ENCODE peak calls at places on chromosomes 4 and X, in seven cellular contexts. B, A, Z, W, E, Q and D are unnamed samples.

GRCh38 chr4:172125438-172125837 is 312.2 kb downstream of the GALNTL6 start:
- DNase-seq in Z (no peak), A (no peak), W (no peak), E (no peak), B (no peak), Q (no peak), D (no peak)

GRCh38 chrX:41734530-41734929 is 10.5 kb downstream of the GPR82 start:
- DNase-seq in W (no peak), Z (peak), E (peak), A (no peak), B (peak), Q (no peak), D (no peak)

GRCh38 chrX:21811832-21812231 is 27.6 kb upstream of the MBTPS2 start:
- DNase-seq in W (peak), A (no peak), Z (no peak), B (no peak), E (no peak), Q (no peak), D (no peak)

GRCh38 chr4:105281016-105281415 is 134.3 kb downstream of the TET2 start:
- DNase-seq in B (no peak), Z (no peak), A (no peak), W (no peak), E (no peak), Q (no peak), D (no peak)

GRCh38 chrX:53659039-53659438 is 27.5 kb downstream of the HUWE1 start:
- DNase-seq in Z (no peak), Q (no peak), A (no peak), B (no peak), W (no peak), E (no peak), D (no peak)

GRCh38 chr4:174592985-174593335 is 70.7 kb upstream of the HPGD start:
- DNase-seq in B (no peak), E (no peak), W (no peak), Z (no peak), A (no peak), Q (no peak), D (no peak)

GRCh38 chrX:7116081-7116480 is 31.4 kb upstream of the STS start:
- DNase-seq in B (no peak), Z (no peak), Q (no peak), W (no peak), A (no peak), E (no peak), D (no peak)

GRCh38 chr4:137621056-137621455 is 88.8 kb upstream of the PCDH18 start:
- DNase-seq in Q (no peak), A (no peak), Z (no peak), E (no peak), W (no peak), B (no peak), D (no peak)

GRCh38 chrX:53003111-53003510 is 44.8 kb upstream of the FAM156A start:
- DNase-seq in Q (no peak), A (no peak), E (no peak), B (no peak), Z (no peak), W (no peak), D (no peak)

GRCh38 chr4:173478884-173479283 is 51.1 kb downstream of the HAND2 start:
- DNase-seq in Z (no peak), Q (no peak), B (no peak), A (no peak), W (no peak), E (no peak), D (no peak)

GRCh38 chr4:10716163-10716562 is 31.6 kb upstream of the CLNK start:
- DNase-seq in E (no peak), B (no peak), A (no peak), Q (no peak), Z (no peak), W (no peak), D (no peak)

GRCh38 chr4:67721770-67722597 is 21.0 kb upstream of the UBA6 start:
- DNase-seq in B (no peak), A (no peak), E (peak), Q (no peak), Z (no peak), W (no peak), D (no peak)

GRCh38 chr4:75717332-75717873 is 7.0 kb upstream of the USO1 start:
- DNase-seq in Q (no peak), W (no peak), E (no peak), Z (no peak), B (no peak), A (no peak), D (no peak)

GRCh38 chr4:122450847-122451246 is 5.7 kb downstream of the IL2 start:
- DNase-seq in A (no peak), E (no peak), W (no peak), B (no peak), Z (peak), Q (no peak), D (no peak)

GRCh38 chr4:3010998-3011397 is 47.6 kb downstream of the GRK4 start:
- DNase-seq in E (no peak), Z (no peak), B (no peak), A (no peak), W (no peak), Q (no peak), D (no peak)

GRCh38 chr4:170047774-170048354 is 21.7 kb upstream of the MFAP3L start:
- DNase-seq in Z (peak), W (no peak), B (peak), Q (peak), A (no peak), E (peak), D (no peak)

GRCh38 chr4:174580597-174580996 is 58.3 kb upstream of the HPGD start:
- DNase-seq in E (no peak), W (no peak), B (no peak), A (no peak), Z (no peak), Q (no peak), D (no peak)

GRCh38 chr4:144646523-144647094 is 653 bp downstream of the HHIP start:
- DNase-seq in Z (no peak), B (peak), W (no peak), A (no peak), E (no peak), Q (no peak), D (no peak)

GRCh38 chr4:122773021-122773420 is 40.5 kb downstream of the BBS12 start:
- DNase-seq in W (no peak), A (no peak), Z (no peak), Q (no peak), E (no peak), B (no peak), D (no peak)

GRCh38 chr4:151459380-151459779 is 50.4 kb downstream of the FHIP1A start:
- DNase-seq in B (no peak), Z (no peak), W (no peak), A (no peak), E (no peak), Q (no peak), D (no peak)

GRCh38 chr4:101730291-101731117 is 60.0 kb upstream of the BANK1 start:
- DNase-seq in E (peak), A (peak), Q (peak), B (peak), Z (peak), W (no peak), D (no peak)

GRCh38 chr4:52641853-52642563 is 17.1 kb downstream of the USP46 start:
- DNase-seq in B (no peak), A (no peak), E (no peak), W (no peak), Z (peak), Q (no peak), D (no peak)

GRCh38 chrX:49995021-49995731 is 72.8 kb downstream of the CLCN5 start:
- DNase-seq in W (no peak), Z (no peak), Q (no peak), A (no peak), B (no peak), E (peak), D (no peak)

GRCh38 chr4:128979934-128980333 is 113.4 kb downstream of the SCLT1 start:
- DNase-seq in Q (no peak), E (peak), W (no peak), A (no peak), B (peak), Z (no peak), D (no peak)

GRCh38 chr4:48902266-48902665 is 4.3 kb downstream of the OCIAD2 start:
- DNase-seq in A (no peak), B (no peak), Z (no peak), W (no peak), E (no peak), Q (no peak), D (no peak)

GRCh38 chr4:101299899-101300540 is 47.3 kb downstream of the PPP3CA start:
- DNase-seq in W (no peak), Z (no peak), E (no peak), B (no peak), A (no peak), Q (no peak), D (no peak)

GRCh38 chr4:151248519-151248918 is 28.4 kb upstream of the PRSS48 start:
- DNase-seq in Q (no peak), B (no peak), Z (no peak), E (no peak), A (no peak), W (no peak), D (no peak)

GRCh38 chr4:26815686-26816085 is 45.0 kb upstream of the STIM2 start:
- DNase-seq in Z (no peak), W (no peak), A (no peak), B (no peak), Q (no peak), E (no peak), D (no peak)